ENCODE peak calls at places on chromosomes 1 and 21, in eight cellular contexts. R is mesenchymal stem cell; O is colonic mucosa; M is stomach; Z is CD4-positive, CD25-positive, alpha-beta regulatory T cell; W is IMR-90; I is uterus; P is adipocyte. U is an unnamed sample. For H3K36me3, the result is how much of the 10 kb centered on the place peaks cover.

GRCh38 chr21:41802684-41803083 is 35.8 kb upstream of the RIPK4 start:
- DNase-seq in R (no peak), O (peak), M (no peak), Z (no peak), W (no peak), I (peak), P (peak), U (peak)

GRCh38 chr1:96487961-96488360 is 233.6 kb upstream of the PTBP2 start:
- DNase-seq in R (no peak), O (no peak), M (no peak), Z (no peak), W (no peak), I (no peak), P (no peak), U (peak)

GRCh38 chr1:3436901-3437300 is 17.6 kb upstream of the ARHGEF16 start:
- DNase-seq in R (no peak), O (no peak), M (no peak), Z (no peak), W (no peak), I (no peak), P (no peak), U (no peak)

GRCh38 chr1:64038965-64039926 is 164.2 kb upstream of the UBE2U start:
- DNase-seq in R (peak), O (peak), M (peak), Z (no peak), W (peak), I (peak), P (peak), U (peak)

GRCh38 chr1:234090212-234091064 is 186.0 kb downstream of the SLC35F3 start:
- DNase-seq in R (no peak), O (no peak), M (no peak), Z (no peak), W (no peak), I (no peak), P (no peak), U (no peak)

GRCh38 chr1:180186831-180187230 is 32.2 kb downstream of the QSOX1 start:
- DNase-seq in R (peak), O (no peak), M (no peak), Z (no peak), W (no peak), I (no peak), P (no peak), U (no peak)

GRCh38 chr1:84271452-84272273 is 29.8 kb upstream of the SAMD13 start:
- DNase-seq in R (peak), O (peak), M (peak), Z (peak), W (peak), I (no peak), P (peak), U (no peak)

GRCh38 chr1:11364170-11364569 is 91.2 kb downstream of the UBIAD1 start:
- DNase-seq in R (no peak), O (no peak), M (peak), Z (peak), W (no peak), I (no peak), P (no peak), U (peak)

GRCh38 chr1:201602413-201603265 is 63.7 kb downstream of the NAV1 start:
- DNase-seq in R (peak), O (no peak), M (no peak), Z (no peak), W (peak), I (peak), P (peak), U (no peak)

GRCh38 chr1:152953761-152954160 is 6.8 kb downstream of the SPRR5 start:
- DNase-seq in R (no peak), O (no peak), M (no peak), Z (no peak), W (no peak), I (no peak), P (no peak), U (no peak)

GRCh38 chr1:65527672-65528071 is 107.2 kb downstream of the LEPR start:
- DNase-seq in R (peak), O (no peak), M (no peak), Z (no peak), W (no peak), I (no peak), P (peak), U (no peak)

GRCh38 chr1:32388641-32389040 is 5.6 kb downstream of the BSDC1 start:
- DNase-seq in R (no peak), O (no peak), M (no peak), Z (no peak), W (no peak), I (no peak), P (no peak), U (no peak)

GRCh38 chr1:32392358-32392757 is 1.9 kb downstream of the BSDC1 start:
- DNase-seq in R (no peak), O (no peak), M (no peak), Z (no peak), W (no peak), I (no peak), P (peak), U (no peak)

GRCh38 chr1:32390904-32391480 is 3.2 kb downstream of the BSDC1 start:
- DNase-seq in R (no peak), O (no peak), M (no peak), Z (no peak), W (no peak), I (no peak), P (no peak), U (no peak)

GRCh38 chr1:32386993-32387392 is 7.2 kb downstream of the BSDC1 start:
- DNase-seq in R (no peak), O (no peak), M (no peak), Z (no peak), W (no peak), I (no peak), P (no peak), U (no peak)
- H3K36me3 ChIP-seq in R (half or more), O (under half), M (half or more), Z (half or more), W (under half), I (under half), P (half or more), U (under half)

DNA sequence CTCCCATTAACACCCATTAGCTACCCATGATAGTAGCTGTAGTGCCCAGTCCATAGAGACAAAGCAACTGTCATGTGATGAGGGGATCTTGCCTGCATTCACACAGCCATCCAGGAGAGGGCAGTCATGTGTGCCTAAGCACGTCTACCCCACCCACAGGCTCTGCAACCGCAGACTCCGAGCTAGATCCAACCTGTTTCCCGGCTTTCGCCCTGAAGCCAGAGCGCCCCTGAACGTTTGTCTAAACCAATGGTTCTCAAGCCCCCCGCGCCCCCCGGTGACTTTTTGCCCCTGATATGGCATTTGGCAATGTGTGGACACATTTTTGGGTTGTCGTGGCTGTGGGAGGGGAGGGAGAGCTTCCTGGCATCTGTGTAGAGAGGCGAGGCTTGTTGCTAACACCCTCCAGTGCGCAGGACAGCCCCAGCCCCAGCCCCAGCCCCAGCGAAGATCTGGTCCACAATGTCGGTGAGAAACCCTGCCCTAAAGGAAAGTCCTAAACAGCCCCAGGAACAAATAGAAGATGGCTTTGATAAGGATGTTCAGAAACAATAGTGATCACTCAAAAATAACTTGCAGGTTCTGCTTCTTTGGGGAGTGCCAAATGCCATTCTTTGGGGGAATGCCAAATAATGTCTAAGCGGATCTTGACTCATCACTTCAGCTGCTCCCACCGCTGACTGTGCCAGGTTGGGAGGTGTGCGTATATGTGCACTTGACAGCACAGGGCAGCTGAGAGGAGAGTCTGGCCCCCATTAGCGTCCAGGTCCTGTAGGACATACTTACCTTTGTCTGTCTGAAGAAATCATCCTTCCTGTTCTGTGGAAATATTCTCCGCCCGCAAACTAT is 34.5 kb downstream of the SLC44A3 start:
- DNase-seq in R (peak), O (peak), M (peak), Z (peak), W (peak), I (peak), P (peak), U (peak)
- H3K4me3 ChIP-seq in R (peak), O (peak), M (peak), Z (peak), W (peak), I (peak), P (peak), U (peak)

GRCh38 chr1:27552911-27553420 is 51.0 kb downstream of the AHDC1 start:
- DNase-seq in R (no peak), O (no peak), M (no peak), Z (no peak), W (no peak), I (no peak), P (no peak), U (no peak)
- H3K36me3 ChIP-seq in R (half or more), O (under half), M (half or more), Z (under half), W (under half), I (under half), P (under half), U (under half)

DNA sequence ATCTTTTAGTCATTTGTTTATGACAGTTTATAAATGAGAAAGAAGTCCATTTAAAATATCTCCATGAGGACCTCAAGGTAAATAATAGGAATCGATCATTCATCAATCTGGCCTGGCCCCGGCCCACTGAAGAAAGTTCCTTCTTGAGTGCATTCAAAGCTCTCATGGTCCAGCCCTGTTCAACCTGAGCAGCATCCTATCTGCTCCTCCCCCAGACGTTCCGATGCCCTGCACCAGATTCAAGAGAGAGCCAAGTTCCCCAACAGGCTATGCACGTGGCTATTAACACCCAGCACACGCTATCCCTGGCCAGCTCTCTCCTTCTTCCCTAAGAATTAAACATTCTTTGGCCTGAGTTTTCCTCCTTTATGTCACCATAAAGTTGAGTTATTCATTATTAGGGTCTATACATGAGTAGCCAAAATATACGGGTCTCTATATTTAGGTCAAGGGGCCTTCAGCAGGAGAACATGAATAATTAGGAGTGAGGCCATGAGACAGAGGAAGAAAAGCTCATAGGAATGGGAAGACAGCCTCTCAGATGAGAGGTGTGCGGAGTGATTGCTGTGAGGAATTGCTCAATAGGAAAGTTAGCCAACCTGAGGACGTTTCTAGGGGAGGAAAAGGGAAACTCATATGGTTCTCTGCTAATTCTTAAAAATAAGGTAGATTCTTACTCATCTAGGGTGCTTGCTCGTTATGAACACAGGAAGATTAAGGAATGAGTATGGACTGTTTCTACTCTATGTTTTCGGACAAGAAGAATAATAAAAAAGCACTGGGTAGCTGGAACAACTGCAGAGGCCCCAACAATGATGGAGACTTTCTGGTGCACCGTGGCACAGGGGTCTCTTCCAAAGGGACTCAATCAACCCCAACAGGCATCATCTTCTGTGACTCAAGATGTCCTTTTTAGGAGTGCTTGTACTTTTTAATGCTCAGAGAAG is 23.6 kb downstream of the RUNX1 start:
- DNase-seq in R (no peak), O (no peak), M (no peak), Z (no peak), W (no peak), I (no peak), P (no peak), U (no peak)
- H3K4me3 ChIP-seq in R (no peak), O (no peak), M (no peak), Z (peak), W (no peak), I (no peak), P (no peak), U (no peak)

DNA sequence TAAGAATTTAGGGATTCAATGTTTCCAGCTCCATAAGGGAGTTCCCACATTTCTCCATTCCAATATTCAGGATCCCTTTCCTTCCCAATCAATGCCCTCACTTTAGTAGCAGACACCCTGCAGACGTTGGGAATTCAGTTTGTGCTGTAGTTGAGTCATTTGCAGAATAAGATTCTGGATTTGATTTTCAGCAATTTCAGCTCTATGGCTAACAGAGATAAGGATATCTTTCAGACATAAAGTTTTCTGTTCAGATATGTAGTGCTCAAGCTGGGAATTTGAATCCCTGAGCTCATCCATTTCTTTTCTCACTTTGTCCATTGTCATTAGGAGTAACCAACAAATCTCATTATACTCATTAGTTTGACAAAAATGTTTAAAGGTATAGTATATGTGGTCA is 13.1 kb downstream of the MPZL1 start:
- DNase-seq in R (no peak), O (no peak), M (no peak), Z (no peak), W (no peak), I (no peak), P (no peak), U (no peak)
- H3K36me3 ChIP-seq in R (under half), O (under half), M (under half), Z (under half), W (under half), I (under half), P (under half), U (under half)

GRCh38 chr1:209187589-209187988 is 395.9 kb upstream of the CAMK1G start:
- DNase-seq in R (no peak), O (no peak), M (no peak), Z (no peak), W (no peak), I (no peak), P (no peak), U (no peak)
- H3K4me3 ChIP-seq in R (no peak), O (no peak), M (no peak), Z (no peak), W (no peak), I (no peak), P (no peak), U (no peak)

GRCh38 chr1:178629549-178630154 is 95.4 kb upstream of the RALGPS2 start:
- DNase-seq in R (no peak), O (no peak), M (no peak), Z (no peak), W (no peak), I (no peak), P (no peak), U (no peak)

GRCh38 chr1:178630418-178630817 is 94.6 kb upstream of the RALGPS2 start:
- DNase-seq in R (no peak), O (no peak), M (no peak), Z (no peak), W (peak), I (no peak), P (peak), U (no peak)

GRCh38 chr1:178632619-178633018 is 92.4 kb upstream of the RALGPS2 start:
- DNase-seq in R (no peak), O (no peak), M (no peak), Z (no peak), W (peak), I (no peak), P (no peak), U (no peak)

GRCh38 chr1:178634445-178634844 is 90.6 kb upstream of the RALGPS2 start:
- DNase-seq in R (no peak), O (no peak), M (no peak), Z (no peak), W (no peak), I (no peak), P (peak), U (no peak)

DNA sequence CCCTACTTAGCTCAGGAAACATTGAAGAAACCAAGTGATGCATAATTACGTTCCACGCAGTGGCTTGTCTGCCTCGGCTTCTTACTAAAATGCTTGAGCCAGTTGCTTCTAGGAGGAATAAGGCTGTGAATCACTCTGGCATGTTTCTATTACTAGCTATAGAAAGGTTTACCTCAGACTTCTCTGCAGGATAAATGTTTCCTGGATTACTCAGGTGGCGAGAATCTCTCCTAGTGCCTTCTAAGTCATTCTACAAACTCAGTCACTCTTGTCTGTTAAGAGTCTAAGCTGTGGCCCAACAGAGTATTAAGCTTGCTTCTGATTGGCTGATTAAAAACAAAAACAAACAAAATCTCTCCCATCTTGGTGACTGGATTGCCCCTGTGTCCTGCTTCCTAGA is 92.0 kb upstream of the RALGPS2 start:
- DNase-seq in R (peak), O (no peak), M (no peak), Z (no peak), W (peak), I (no peak), P (peak), U (no peak)
- H3K36me3 ChIP-seq in R (under half), O (under half), M (under half), Z (under half), W (under half), I (under half), P (under half), U (under half)

DNA sequence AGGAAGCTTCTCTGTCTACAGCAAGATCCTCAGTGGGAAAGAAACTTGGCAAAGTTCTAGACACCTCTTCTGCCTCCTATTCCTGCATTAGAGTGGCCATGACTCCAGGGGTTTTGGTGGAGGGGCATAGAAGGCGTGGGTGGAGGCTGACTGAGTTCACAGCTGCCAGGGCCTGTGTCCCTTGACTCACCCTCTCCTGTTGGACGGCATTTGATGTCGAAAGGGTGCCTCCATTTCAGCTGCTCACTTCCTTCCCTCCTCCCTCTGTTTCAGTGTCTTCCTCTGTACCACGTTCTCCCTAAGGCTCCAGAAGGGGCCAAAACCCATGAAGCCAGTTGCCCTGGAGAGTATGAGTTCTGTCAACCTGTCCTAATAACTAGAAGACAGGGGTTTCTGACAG is 637 bp downstream of the TMEM79 start:
- DNase-seq in R (no peak), O (no peak), M (no peak), Z (no peak), W (no peak), I (no peak), P (no peak), U (no peak)
- H3K4me3 ChIP-seq in R (no peak), O (no peak), M (no peak), Z (no peak), W (no peak), I (no peak), P (no peak), U (no peak)

GRCh38 chr1:114395863-114396262 is 115.1 kb downstream of the TRIM33 start:
- DNase-seq in R (no peak), O (no peak), M (no peak), Z (no peak), W (no peak), I (no peak), P (no peak), U (no peak)

DNA sequence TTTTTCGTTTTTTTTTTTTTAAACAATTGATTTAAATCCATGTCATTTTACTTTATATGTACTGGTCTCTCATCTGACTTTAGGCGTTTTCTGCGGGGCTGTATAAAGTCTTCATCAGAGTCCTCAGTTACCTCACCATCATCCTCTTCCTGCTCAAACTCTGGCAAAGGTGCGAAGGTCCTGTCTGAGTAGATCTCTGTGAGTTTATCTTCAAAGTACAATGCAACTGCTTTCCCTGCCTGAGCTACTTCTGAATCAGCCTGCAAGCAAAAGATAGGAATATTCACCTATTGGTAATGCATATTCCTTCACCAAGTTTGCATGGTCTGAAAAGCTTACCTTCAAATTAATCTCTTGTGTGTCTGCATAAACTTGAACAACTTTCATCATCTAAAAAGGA is 113.4 kb downstream of the TRIM33 start:
- DNase-seq in R (no peak), O (no peak), M (no peak), Z (no peak), W (no peak), I (no peak), P (no peak), U (no peak)
- H3K36me3 ChIP-seq in R (under half), O (under half), M (half or more), Z (half or more), W (under half), I (under half), P (under half), U (under half)